ENCODE peak calls at places on chromosomes 16 and 17, in ten cellular contexts. C is OCI-LY7, F is mammary epithelial cell, M is PC-9, E is AG04450, O is GM23338, I is colonic mucosa, T is adrenal gland, W is heart right ventricle, L is psoas muscle. A is an unnamed sample.
A peak's percentile ranks its signal among the peaks of the same experiment; 100 is the strongest.

GRCh38 chr16:85399583-85400284 is 213.4 kb upstream of the GSE1 start:
- DNase-seq in C (no peak), F (no peak), M (no peak), E (no peak), O (no peak), I (peak; percentile 12), T (peak; percentile 1), W (no peak), L (peak; percentile 33), A (peak; percentile 29)

GRCh38 chr16:53414381-53414780 is 19.9 kb upstream of the RBL2 start:
- DNase-seq in C (no peak), F (peak; percentile 22), M (peak; percentile 60), E (no peak), O (no peak), I (no peak), T (no peak), W (no peak), L (no peak), A (no peak)

GRCh38 chr17:12041316-12041715 is 20.6 kb downstream of the MAP2K4 start:
- DNase-seq in C (no peak), F (peak; percentile 76), M (no peak), E (peak; percentile 27), O (no peak), I (no peak), T (peak; percentile 12), W (no peak), L (no peak), A (no peak)

GRCh38 chr17:39863918-39864746 is at the start of gene IKZF3:
- DNase-seq in C (peak; percentile 82), F (peak; percentile 68), M (peak; percentile 55), E (no peak), O (peak; percentile 91), I (peak; percentile 70), T (peak; percentile 29), W (peak; percentile 34), L (peak; percentile 66), A (no peak)

GRCh38 chr17:2018716-2019490 is 6.2 kb downstream of the RTN4RL1 start:
- DNase-seq in C (no peak), F (no peak), M (no peak), E (no peak), O (no peak), I (no peak), T (no peak), W (no peak), L (no peak), A (peak; percentile 59)

GRCh38 chr16:73107371-73107770 is 59.4 kb upstream of the ZFHX3 start:
- DNase-seq in C (no peak), F (no peak), M (no peak), E (no peak), O (no peak), I (no peak), T (no peak), W (no peak), L (no peak), A (no peak)

GRCh38 chr16:51907680-51908079 is 639.3 kb downstream of the TOX3 start:
- DNase-seq in C (no peak), F (no peak), M (no peak), E (no peak), O (peak; percentile 5), I (no peak), T (no peak), W (no peak), L (no peak), A (no peak)

GRCh38 chr16:49333268-49333597 is 40.4 kb upstream of the C16orf78 start:
- DNase-seq in C (no peak), F (no peak), M (no peak), E (no peak), O (no peak), I (no peak), T (no peak), W (no peak), L (no peak), A (no peak)

GRCh38 chr17:10210151-10210574 is 11.8 kb upstream of the GAS7 start:
- DNase-seq in C (no peak), F (peak; percentile 21), M (no peak), E (no peak), O (peak; percentile 73), I (peak; percentile 45), T (no peak), W (no peak), L (no peak), A (no peak)

GRCh38 chr17:28747801-28748750 is 4.3 kb downstream of the TRAF4 start:
- DNase-seq in C (no peak), F (no peak), M (no peak), E (no peak), O (no peak), I (no peak), T (no peak), W (no peak), L (peak; percentile 45), A (peak; percentile 41)

GRCh38 chr16:81551821-81552304 is 107.3 kb downstream of the CMIP start:
- DNase-seq in C (no peak), F (no peak), M (no peak), E (no peak), O (no peak), I (no peak), T (peak; percentile 93), W (peak; percentile 58), L (no peak), A (no peak)

GRCh38 chr17:5892897-5893656 is 177.1 kb upstream of the WSCD1 start:
- DNase-seq in C (no peak), F (no peak), M (no peak), E (no peak), O (no peak), I (no peak), T (no peak), W (no peak), L (no peak), A (no peak)

DNA sequence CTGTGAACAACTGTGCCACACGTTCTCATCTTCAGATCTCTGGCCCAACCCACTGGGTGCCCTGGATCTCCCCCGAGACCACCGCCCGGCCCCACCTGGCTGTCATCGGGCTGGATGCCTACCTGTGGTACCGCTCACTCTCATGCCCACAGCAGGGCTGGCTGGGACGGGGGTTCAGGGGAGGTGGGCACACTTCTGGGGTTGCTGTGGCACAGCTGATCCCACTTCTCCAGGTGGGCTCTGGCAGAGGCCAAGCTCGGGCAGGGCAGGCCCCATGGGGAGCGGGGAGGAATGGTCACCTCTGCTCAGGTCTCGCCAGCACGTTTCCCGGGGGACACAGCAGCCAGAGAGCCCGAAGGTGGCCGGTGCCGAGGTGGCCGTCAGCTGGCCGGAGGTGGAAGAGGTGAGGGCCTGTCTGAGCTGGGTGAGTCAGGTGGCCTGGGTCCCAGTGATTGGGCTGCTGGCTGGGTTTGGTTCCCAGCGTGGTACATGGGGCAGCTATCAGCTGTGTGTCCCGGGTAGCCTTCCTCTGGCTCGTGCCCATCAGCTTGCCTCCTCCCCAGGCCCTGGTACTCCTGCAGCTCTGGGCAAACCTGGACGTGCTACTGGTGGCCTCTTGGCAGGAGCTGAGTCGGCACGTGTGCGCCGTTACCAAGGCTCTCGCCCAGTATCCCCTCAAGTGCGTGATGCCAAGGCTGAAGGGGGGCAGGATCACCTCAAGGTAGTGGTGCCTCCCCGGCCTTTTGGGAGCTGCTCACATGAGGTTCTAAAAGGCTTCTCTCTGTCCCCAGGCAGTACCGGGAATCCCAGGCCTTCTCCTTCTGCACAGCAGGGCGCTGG is 2.3 kb upstream of the MRPS34 start:
- DNase-seq in C (no peak), F (no peak), M (no peak), E (no peak), O (no peak), I (no peak), T (no peak), W (no peak), L (peak; percentile 65), A (no peak)
- H3K27ac ChIP-seq in C (no peak overlapping the region), F (no peak overlapping the region), M (no peak overlapping the region), E (no peak overlapping the region), O (no peak overlapping the region), I (no peak overlapping the region), T (no peak overlapping the region), W (no peak overlapping the region), L (no peak overlapping the region), A (no peak overlapping the region)

GRCh38 chr17:75753514-75754377 is 11.2 kb downstream of the GALK1 start:
- DNase-seq in C (peak; percentile 92), F (no peak), M (no peak), E (no peak), O (peak; percentile 92), I (peak; percentile 48), T (peak; percentile 69), W (peak; percentile 58), L (peak; percentile 86), A (peak; percentile 81)
- TF ChIP-seq CTCF in C (peak; percentile 95), F (no peak), M (no peak), E (peak; percentile 38), O (peak; percentile 57), I (no peak), T (peak; percentile 60), W (peak; percentile 67), L (peak; percentile 56), A (peak; percentile 78)

DNA sequence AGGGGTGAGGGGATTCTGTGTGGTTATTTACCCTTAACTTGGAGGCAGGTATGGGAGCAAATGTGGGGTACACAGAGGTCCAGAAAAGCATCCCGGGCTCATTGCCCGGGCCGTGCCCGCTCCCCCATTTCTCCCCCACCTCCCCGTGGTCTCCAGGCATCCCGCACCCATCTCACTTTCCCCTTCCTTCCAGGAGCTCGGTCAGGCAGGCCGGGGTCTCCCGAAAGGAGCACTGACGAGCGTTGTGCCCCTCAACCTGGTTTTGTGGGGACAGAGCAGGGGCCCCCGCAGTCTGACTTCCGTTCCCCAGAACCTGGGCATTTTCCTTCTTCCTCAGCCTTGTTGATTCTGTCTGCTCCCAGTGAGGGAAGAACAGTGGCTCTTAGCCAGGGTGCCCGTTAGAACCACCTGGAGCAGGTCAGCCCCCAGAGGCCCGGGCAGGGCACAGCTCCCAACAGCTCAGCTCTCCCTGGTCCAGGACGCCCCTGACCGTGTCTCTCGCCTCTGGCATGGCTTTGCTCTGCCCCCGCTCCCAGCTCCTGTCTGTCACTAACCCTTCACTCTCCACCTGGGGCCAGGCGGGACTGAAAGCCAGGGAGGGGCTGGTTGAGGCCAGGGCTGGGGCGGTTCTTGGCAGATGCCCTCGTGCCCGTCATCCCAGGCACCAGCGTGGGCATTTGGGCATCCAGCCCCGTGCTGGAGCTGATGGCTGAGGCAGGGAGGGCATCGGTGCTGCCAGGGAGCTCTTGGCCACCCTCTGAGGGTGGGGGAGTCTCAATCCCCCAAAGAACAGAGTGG is 12.5 kb upstream of the NUDT16L1 start:
- DNase-seq in C (no peak), F (no peak), M (no peak), E (no peak), O (no peak), I (no peak), T (no peak), W (peak; percentile 61), L (peak; percentile 56), A (no peak)
- H3K4me3 ChIP-seq in C (no peak overlapping the region), F (peak overlapping the region; percentile 44), M (peak overlapping the region; percentile 60), E (peak overlapping the region; percentile 36), O (no peak overlapping the region), I (peak overlapping the region; percentile 21), T (no peak overlapping the region), W (peak overlapping the region; percentile 45), L (peak overlapping the region; percentile 46), A (peak overlapping the region; percentile 49)

GRCh38 chr17:41523787-41524186 is 4.3 kb downstream of the KRT19 start:
- DNase-seq in C (no peak), F (no peak), M (peak; percentile 67), E (no peak), O (no peak), I (no peak), T (no peak), W (no peak), L (no peak), A (no peak)
- H3K27ac ChIP-seq in C (no peak overlapping the region), F (no peak overlapping the region), M (peak overlapping the region; percentile 95), E (no peak overlapping the region), O (no peak overlapping the region), I (peak overlapping the region; percentile 82), T (no peak overlapping the region), W (no peak overlapping the region), L (no peak overlapping the region), A (no peak overlapping the region)

GRCh38 chr17:7220593-7221280 is 999 bp downstream of the ACADVL start:
- DNase-seq in C (peak; percentile 74), F (peak; percentile 58), M (peak; percentile 64), E (no peak), O (peak; percentile 75), I (peak; percentile 70), T (peak; percentile 87), W (no peak), L (peak; percentile 78), A (peak; percentile 64)
- TF ChIP-seq CTCF in C (peak; percentile 85), F (peak; percentile 47), M (peak; percentile 68), E (peak; percentile 35), O (peak; percentile 54), I (peak; percentile 48), T (peak; percentile 26), W (no peak), L (peak; percentile 52), A (peak; percentile 35)

A was measured in dorsolateral prefrontal cortex.